ENCODE peak calls at places on chromosome X, in five cellular contexts. G is ovary, V is SK-N-SH, A is SJCRH30, R is HCT116. J is an unnamed sample.

GRCh38 chrX:39418132-39418935 is 617.1 kb downstream of the MID1IP1 start:
- DNase-seq in G (peak; percentile 35), V (no peak), A (no peak), R (no peak), J (no peak)

GRCh38 chrX:119690921-119691716 is 1.8 kb downstream of the SEPTIN6 start:
- DNase-seq in G (no peak), V (peak; percentile 34), A (no peak), R (no peak), J (no peak)

GRCh38 chrX:153967536-153968214 is 3.9 kb downstream of the HCFC1 start:
- DNase-seq in G (no peak), V (no peak), A (no peak), R (no peak), J (no peak)

GRCh38 chrX:71103110-71103983 is 3.2 kb downstream of the CXorf65 start:
- DNase-seq in G (no peak), V (peak; percentile 64), A (peak; percentile 98), R (no peak), J (no peak)

GRCh38 chrX:152601848-152602616 is 35.7 kb upstream of the GABRQ start:
- DNase-seq in G (no peak), V (peak; percentile 6), A (peak; percentile 5), R (peak; percentile 10), J (no peak)

GRCh38 chrX:7077910-7078245 is 69.6 kb upstream of the STS start:
- DNase-seq in G (no peak), V (no peak), A (no peak), R (no peak), J (no peak)

GRCh38 chrX:16476009-16476408 is 173.9 kb upstream of the S100G start:
- DNase-seq in G (no peak), V (no peak), A (no peak), R (no peak), J (no peak)

GRCh38 chrX:3403748-3404147 is 57.3 kb upstream of the MXRA5 start:
- DNase-seq in G (no peak), V (no peak), A (no peak), R (no peak), J (no peak)

GRCh38 chrX:13223868-13224555 is 95.8 kb downstream of the ATXN3L start:
- DNase-seq in G (no peak), V (no peak), A (peak; percentile 75), R (peak; percentile 51), J (peak; percentile 55)

GRCh38 chrX:129726307-129727111 is 12.3 kb upstream of the XPNPEP2 start:
- DNase-seq in G (peak; percentile 69), V (peak; percentile 51), A (peak; percentile 41), R (peak; percentile 28), J (no peak)

GRCh38 chrX:71100581-71101505 is 5.2 kb downstream of the FOXO4 start:
- DNase-seq in G (no peak), V (no peak), A (no peak), R (no peak), J (no peak)

GRCh38 chrX:21993265-21993664 is 38.9 kb upstream of the PHEX start:
- DNase-seq in G (no peak), V (no peak), A (no peak), R (no peak), J (no peak)

GRCh38 chrX:21412029-21412428 is 37.8 kb downstream of the CNKSR2 start:
- DNase-seq in G (no peak), V (no peak), A (no peak), R (no peak), J (no peak)

GRCh38 chrX:14697453-14697852 is 168.1 kb downstream of the GLRA2 start:
- DNase-seq in G (no peak), V (peak; percentile 59), A (peak; percentile 65), R (peak; percentile 34), J (no peak)

GRCh38 chrX:48833531-48834138 is 1.8 kb downstream of the PCSK1N start:
- DNase-seq in G (no peak), V (peak; percentile 65), A (no peak), R (no peak), J (no peak)

DNA sequence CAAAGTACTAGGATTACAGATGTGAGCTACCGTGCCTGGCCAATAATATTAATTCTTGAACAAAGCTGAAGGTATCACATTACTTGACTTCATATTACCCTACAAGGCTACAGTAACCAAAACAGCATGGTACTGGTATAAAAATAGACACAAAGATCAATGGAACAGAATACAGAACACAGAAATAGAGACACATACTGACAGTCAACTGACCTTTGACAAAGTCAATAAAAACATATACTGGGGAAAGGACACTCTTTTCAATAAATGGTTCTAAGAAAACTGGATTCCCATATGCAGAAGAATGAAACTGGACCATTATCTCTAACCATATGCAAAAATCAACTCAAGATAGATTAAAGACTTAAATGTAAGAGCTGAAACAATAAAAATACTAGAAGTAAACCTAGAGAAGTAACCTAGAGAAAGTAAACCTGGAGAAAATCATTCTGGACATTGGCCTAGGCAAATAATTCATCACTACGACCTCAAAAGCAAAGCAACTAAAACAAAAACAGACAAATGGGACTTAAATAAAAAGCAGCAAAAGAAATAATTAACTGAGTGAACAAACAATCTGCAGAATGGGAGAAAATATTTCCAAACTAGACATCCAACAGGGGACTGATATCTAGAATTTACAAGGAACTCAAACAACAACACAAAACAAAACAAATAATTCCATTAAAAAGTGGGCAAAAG is 156.6 kb downstream of the FGF16 start:
- DNase-seq in G (no peak), V (no peak), A (no peak), R (no peak), J (no peak)
- H3K27me3 ChIP-seq in G (no peaks in the 10 kb centered on the region), V (no peaks in the 10 kb centered on the region), A (no peaks in the 10 kb centered on the region), R (no peaks in the 10 kb centered on the region), J (no peaks in the 10 kb centered on the region)

GRCh38 chrX:5998901-5999300 is 229.8 kb downstream of the NLGN4X start:
- DNase-seq in G (no peak), V (no peak), A (no peak), R (no peak), J (no peak)
- H3K27me3 ChIP-seq in G (no peaks in the 10 kb centered on the region), V (no peaks in the 10 kb centered on the region), A (no peaks in the 10 kb centered on the region), R (no peaks in the 10 kb centered on the region), J (no peaks in the 10 kb centered on the region)

DNA sequence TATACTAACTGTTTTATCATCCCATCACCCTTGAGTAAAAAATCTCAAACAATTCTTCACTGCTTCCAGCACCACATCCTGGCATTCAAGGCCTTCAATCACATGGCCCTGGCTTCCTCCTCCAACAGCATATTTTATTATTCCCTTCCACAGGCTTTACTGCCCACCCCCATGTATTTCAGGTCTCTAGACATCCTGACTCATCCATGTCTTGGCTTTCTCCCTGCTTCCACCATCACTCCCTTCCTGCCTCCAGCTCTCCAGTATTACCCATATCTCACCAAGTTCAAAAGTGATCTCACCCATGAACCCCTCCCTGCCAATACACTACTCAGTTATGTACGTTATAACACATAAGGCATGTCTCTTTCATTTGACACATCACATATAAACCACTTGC is 34.7 kb upstream of the PLAC1 start:
- DNase-seq in G (no peak), V (no peak), A (no peak), R (no peak), J (no peak)
- H3K27me3 ChIP-seq in G (no peaks in the 10 kb centered on the region), V (no peaks in the 10 kb centered on the region), A (no peaks in the 10 kb centered on the region), R (no peaks in the 10 kb centered on the region), J (no peaks in the 10 kb centered on the region)

GRCh38 chrX:107574711-107575110 is 53.6 kb upstream of the PRPS1 start:
- DNase-seq in G (no peak), V (no peak), A (no peak), R (no peak), J (no peak)

GRCh38 chrX:107576392-107576791 is 51.9 kb upstream of the PRPS1 start:
- DNase-seq in G (no peak), V (no peak), A (no peak), R (no peak), J (no peak)

GRCh38 chrX:107577933-107578332 is 50.4 kb upstream of the PRPS1 start:
- DNase-seq in G (no peak), V (no peak), A (no peak), R (no peak), J (no peak)

GRCh38 chrX:107574054-107574683 is 54.1 kb upstream of the PRPS1 start:
- DNase-seq in G (no peak), V (no peak), A (no peak), R (no peak), J (peak; percentile 45)

GRCh38 chrX:107576841-107577240 is 51.5 kb upstream of the PRPS1 start:
- DNase-seq in G (no peak), V (no peak), A (no peak), R (no peak), J (no peak)
- H3K27me3 ChIP-seq in G (no peaks in the 10 kb centered on the region), V (no peaks in the 10 kb centered on the region), A (no peaks in the 10 kb centered on the region), R (no peaks in the 10 kb centered on the region), J (no peaks in the 10 kb centered on the region)

GRCh38 chrX:151181088-151181487 is 4.7 kb downstream of the GPR50 start:
- DNase-seq in G (no peak), V (no peak), A (no peak), R (no peak), J (no peak)
- H3K27me3 ChIP-seq in G (no peaks in the 10 kb centered on the region), V (peaks cover 34% of the 10 kb centered on the region), A (no peaks in the 10 kb centered on the region), R (no peaks in the 10 kb centered on the region), J (peaks cover 9% of the 10 kb centered on the region)

GRCh38 chrX:24410514-24411189 is 50.2 kb downstream of the SUPT20HL1 start:
- DNase-seq in G (no peak), V (no peak), A (no peak), R (no peak), J (no peak)

DNA sequence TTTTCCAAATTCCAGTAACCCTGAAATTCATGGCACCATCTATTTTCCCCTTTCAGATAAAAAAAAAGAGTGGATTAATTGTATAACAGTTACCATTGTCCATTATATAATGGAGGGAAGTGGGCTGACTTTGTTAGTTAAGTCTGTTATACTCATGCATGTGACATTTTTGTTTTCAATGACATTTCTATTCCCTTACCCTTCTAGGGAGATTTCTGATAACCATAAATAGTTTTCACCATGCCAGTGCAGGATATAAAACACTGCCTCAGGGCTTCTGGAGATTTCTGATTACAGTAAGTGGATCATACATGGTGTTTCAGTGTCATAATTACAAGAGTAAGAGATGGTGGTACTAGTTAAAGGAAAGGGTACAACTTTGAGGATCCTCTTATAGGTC is 45.5 kb downstream of the SUPT20HL1 start:
- DNase-seq in G (no peak), V (peak; percentile 20), A (no peak), R (no peak), J (no peak)
- H3K27me3 ChIP-seq in G (no peaks in the 10 kb centered on the region), V (no peaks in the 10 kb centered on the region), A (no peaks in the 10 kb centered on the region), R (no peaks in the 10 kb centered on the region), J (peaks cover 5% of the 10 kb centered on the region)

DNA sequence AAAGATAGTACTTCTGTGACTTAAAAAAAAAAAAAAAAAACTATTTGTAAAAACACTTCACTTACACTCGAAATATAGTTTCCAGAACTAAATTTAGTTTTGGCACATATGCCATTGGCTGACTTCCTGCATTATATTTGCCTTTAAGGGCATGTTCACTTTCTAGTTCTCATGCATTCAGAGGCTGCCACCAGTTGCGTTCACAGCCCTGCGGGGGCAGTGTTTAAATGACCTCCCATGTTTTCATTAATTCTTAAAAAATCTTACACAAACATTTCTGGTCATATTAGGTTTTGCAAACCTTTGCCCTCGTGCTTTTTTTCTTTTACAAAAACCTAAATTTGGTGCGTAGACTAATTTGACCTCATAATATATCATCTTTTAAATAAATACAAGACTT is 12.5 kb upstream of the ARHGAP6 start:
- DNase-seq in G (no peak), V (no peak), A (peak; percentile 4), R (no peak), J (no peak)
- H3K27me3 ChIP-seq in G (no peaks in the 10 kb centered on the region), V (no peaks in the 10 kb centered on the region), A (no peaks in the 10 kb centered on the region), R (peaks cover 2% of the 10 kb centered on the region), J (peaks cover 3% of the 10 kb centered on the region)

J was measured in AG04450.